ENCODE peak calls at places on chromosomes 4 and X, in nine cellular contexts. E is astrocyte, J is cardiac muscle cell, O is suprapubic skin, M is OCI-LY7, B is lower lobe of right lung, I is left ventricle myocardium inferior, X is ascending aorta, U is heart left ventricle. S is an unnamed sample.

GRCh38 chr4:103032575-103032974 is 13.1 kb upstream of the SLC9B1 start:
- DNase-seq in E (no peak), J (peak), O (no peak), M (peak), B (no peak), I (no peak), X (no peak), U (no peak), S (peak)

GRCh38 chrX:72060196-72060974 is 71.3 kb downstream of the RTL5 start:
- DNase-seq in E (no peak), J (peak), O (no peak), M (no peak), B (no peak), I (no peak), X (no peak), U (no peak), S (no peak)

GRCh38 chrX:44130189-44130588 is 157.0 kb upstream of the NDP start:
- DNase-seq in E (no peak), J (no peak), O (no peak), M (no peak), B (no peak), I (no peak), X (no peak), U (no peak), S (no peak)

GRCh38 chr4:144355809-144356757 is 215.6 kb upstream of the GYPA start:
- DNase-seq in E (peak), J (peak), O (no peak), M (peak), B (no peak), I (no peak), X (no peak), U (no peak), S (peak)

GRCh38 chr4:185127021-185127925 is 15.8 kb upstream of the SLC25A4 start:
- DNase-seq in E (peak), J (peak), O (no peak), M (no peak), B (peak), I (peak), X (no peak), U (no peak), S (peak)

GRCh38 chr4:3305610-3306371 is 13.0 kb downstream of the RGS12 start:
- DNase-seq in E (peak), J (no peak), O (peak), M (peak), B (peak), I (no peak), X (no peak), U (no peak), S (no peak)

GRCh38 chrX:132564026-132564425 is 75.2 kb upstream of the MBNL3 start:
- DNase-seq in E (peak), J (no peak), O (no peak), M (no peak), B (no peak), I (no peak), X (no peak), U (no peak), S (no peak)

GRCh38 chr4:83850435-83850834 is 314.5 kb downstream of the GPAT3 start:
- DNase-seq in E (peak), J (peak), O (no peak), M (no peak), B (no peak), I (no peak), X (no peak), U (no peak), S (no peak)

GRCh38 chr4:25484243-25484721 is 107.2 kb downstream of the ANAPC4 start:
- DNase-seq in E (peak), J (no peak), O (no peak), M (no peak), B (no peak), I (no peak), X (no peak), U (no peak), S (peak)

GRCh38 chr4:105296672-105297071 is 150.0 kb downstream of the TET2 start:
- DNase-seq in E (no peak), J (no peak), O (no peak), M (no peak), B (no peak), I (no peak), X (no peak), U (no peak), S (no peak)

GRCh38 chrX:107825698-107826285 is at the start of gene MID2:
- DNase-seq in E (peak), J (peak), O (peak), M (no peak), B (peak), I (peak), X (no peak), U (peak), S (peak)

GRCh38 chr4:113312529-113312928 is 263.1 kb downstream of the ANK2 start:
- DNase-seq in E (no peak), J (no peak), O (no peak), M (no peak), B (no peak), I (no peak), X (no peak), U (no peak), S (no peak)

GRCh38 chr4:138979742-138980141 is 35.8 kb upstream of the NOCT start:
- DNase-seq in E (no peak), J (no peak), O (no peak), M (no peak), B (no peak), I (no peak), X (no peak), U (no peak), S (no peak)

GRCh38 chr4:94649381-94650128 is 108.2 kb upstream of the BMPR1B start:
- DNase-seq in E (no peak), J (no peak), O (no peak), M (no peak), B (no peak), I (no peak), X (no peak), U (no peak), S (no peak)

GRCh38 chr4:133390198-133390855 is 241.2 kb downstream of the PCDH10 start:
- DNase-seq in E (no peak), J (peak), O (no peak), M (no peak), B (no peak), I (no peak), X (no peak), U (no peak), S (no peak)
- H3K27ac ChIP-seq in E (no peak), J (no peak), O (no peak), M (no peak), B (no peak), I (no peak), X (no peak), U (no peak), S (no peak)

DNA sequence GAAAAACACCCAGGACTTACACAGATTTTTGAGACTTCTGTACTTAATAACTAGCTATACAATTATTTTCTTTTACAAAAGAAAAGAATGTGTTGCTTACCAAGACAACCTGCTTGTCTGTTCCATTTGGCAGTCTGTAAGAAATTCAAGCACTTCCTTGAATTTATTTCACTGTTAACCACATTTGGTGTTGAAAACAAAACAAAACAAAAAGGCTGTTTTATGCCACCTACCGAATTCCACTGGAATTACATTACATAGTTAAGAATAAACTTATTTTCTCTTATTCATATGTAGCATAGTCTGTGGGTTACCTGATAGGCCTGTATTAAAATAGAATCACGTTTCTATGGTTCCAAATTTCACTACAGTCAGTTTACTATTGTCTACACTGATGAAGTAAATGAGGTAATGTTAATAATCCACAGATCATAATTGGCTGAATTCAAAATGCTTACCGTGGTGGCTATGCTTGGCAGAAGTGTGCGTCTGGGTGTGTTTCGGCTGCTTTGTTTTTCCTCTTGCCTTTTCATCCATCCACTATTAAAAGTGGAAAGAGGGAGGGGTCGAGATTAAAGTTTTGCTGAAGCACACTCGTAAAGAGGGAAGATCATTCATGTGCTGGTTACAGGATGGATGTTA is at the start of gene TLR1:
- DNase-seq in E (peak), J (peak), O (no peak), M (peak), B (no peak), I (no peak), X (no peak), U (no peak), S (no peak)
- TF ChIP-seq CTCF in E (peak), J (peak), O (peak), M (peak), B (peak), I (peak), X (peak), U (peak), S (peak)

DNA sequence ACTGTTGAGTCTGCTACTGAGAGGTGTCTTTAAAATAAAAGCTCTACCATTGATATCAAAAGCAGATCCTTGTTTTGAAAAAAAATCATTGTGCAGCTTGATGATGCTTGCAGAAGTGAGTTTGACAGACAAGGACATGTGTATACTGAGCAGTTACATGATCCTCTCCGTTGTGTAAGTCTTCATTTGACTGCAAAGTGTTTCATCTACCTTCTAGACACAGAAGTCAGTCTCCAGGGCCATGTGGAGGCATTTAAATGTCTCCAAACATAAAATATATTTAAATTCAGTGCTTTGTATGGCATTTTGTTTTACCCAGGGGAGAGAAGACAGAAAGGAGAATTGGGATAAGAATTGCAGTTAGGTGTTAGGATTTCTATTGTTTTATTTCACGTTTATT is 107.8 kb upstream of the MYOZ2 start:
- DNase-seq in E (no peak), J (no peak), O (no peak), M (no peak), B (no peak), I (no peak), X (no peak), U (no peak), S (no peak)
- H3K4me3 ChIP-seq in E (no peak), J (no peak), O (peak), M (no peak), B (peak), I (peak), X (peak), U (no peak), S (no peak)

GRCh38 chr4:183588169-183588675 is 70.8 kb downstream of the RWDD4 start:
- DNase-seq in E (peak), J (peak), O (no peak), M (no peak), B (no peak), I (no peak), X (no peak), U (no peak), S (no peak)
- H3K27ac ChIP-seq in E (no peak), J (peak), O (peak), M (no peak), B (peak), I (peak), X (peak), U (no peak), S (no peak)

GRCh38 chr4:170089743-170090666 is at the start of gene AADAT:
- DNase-seq in E (peak), J (peak), O (peak), M (no peak), B (peak), I (peak), X (no peak), U (peak), S (peak)

GRCh38 chr4:170091069-170091696 is 1.4 kb upstream of the AADAT start:
- DNase-seq in E (no peak), J (no peak), O (no peak), M (no peak), B (peak), I (no peak), X (no peak), U (no peak), S (no peak)

GRCh38 chr4:170090667-170091052 is 904 bp upstream of the AADAT start:
- DNase-seq in E (peak), J (no peak), O (no peak), M (no peak), B (no peak), I (no peak), X (no peak), U (no peak), S (no peak)

GRCh38 chr4:170088686-170089085 is 1.1 kb downstream of the AADAT start:
- DNase-seq in E (no peak), J (no peak), O (no peak), M (no peak), B (no peak), I (no peak), X (no peak), U (no peak), S (no peak)

DNA sequence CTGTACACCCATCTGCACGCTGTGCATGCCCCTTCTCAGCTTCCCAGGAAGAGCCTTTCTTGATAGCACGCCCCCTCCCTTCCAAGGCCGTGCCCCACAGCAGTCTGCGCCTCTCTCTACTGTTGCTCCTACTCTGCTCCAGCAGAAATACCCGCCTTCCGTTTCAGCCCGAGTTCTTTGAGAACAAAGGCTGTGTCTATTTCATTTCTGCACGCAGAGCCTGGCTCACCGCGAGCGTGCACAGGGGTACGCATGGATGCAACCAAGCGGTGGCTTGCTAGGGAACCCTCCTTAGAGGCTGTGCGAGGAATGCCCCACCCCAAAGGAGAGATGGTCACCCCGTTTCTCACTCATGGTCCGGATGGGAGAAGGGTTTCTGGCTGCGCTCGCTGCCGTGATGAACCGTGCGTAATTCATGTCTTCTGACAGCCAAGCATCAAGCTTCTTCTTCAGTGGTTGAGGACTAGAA is 448 bp downstream of the AADAT start:
- DNase-seq in E (peak), J (peak), O (no peak), M (no peak), B (peak), I (no peak), X (no peak), U (no peak), S (peak)
- TF ChIP-seq CTCF in E (no peak), J (no peak), O (no peak), M (no peak), B (no peak), I (no peak), X (no peak), U (no peak), S (no peak)

DNA sequence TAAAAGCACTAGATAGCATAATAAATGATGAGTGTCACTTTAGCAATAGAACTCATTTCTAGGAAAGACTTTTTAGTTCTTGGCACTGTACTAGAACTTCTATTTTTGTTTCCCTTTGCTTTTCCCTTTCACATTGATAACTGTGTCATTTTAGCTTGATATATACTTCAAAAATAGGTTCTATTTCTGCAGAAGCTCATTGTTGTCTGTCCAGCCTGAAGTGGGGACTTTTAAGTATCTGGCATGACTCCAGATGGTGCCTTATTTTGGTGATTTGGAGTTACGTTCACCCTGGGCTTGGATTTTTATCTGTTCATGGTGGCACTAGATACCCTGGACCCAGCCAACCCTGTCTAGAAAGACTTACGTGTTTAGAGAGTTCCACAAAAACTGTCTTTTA is 3.4 kb downstream of the ABHD18 start:
- DNase-seq in E (no peak), J (peak), O (no peak), M (no peak), B (no peak), I (no peak), X (no peak), U (peak), S (no peak)
- H3K4me3 ChIP-seq in E (no peak), J (peak), O (no peak), M (no peak), B (no peak), I (peak), X (peak), U (no peak), S (no peak)

GRCh38 chr4:133683967-133684366 is 517.6 kb downstream of the PABPC4L start:
- DNase-seq in E (no peak), J (no peak), O (no peak), M (no peak), B (no peak), I (no peak), X (no peak), U (no peak), S (no peak)
- H3K27ac ChIP-seq in E (no peak), J (no peak), O (no peak), M (no peak), B (no peak), I (no peak), X (no peak), U (no peak), S (no peak)

DNA sequence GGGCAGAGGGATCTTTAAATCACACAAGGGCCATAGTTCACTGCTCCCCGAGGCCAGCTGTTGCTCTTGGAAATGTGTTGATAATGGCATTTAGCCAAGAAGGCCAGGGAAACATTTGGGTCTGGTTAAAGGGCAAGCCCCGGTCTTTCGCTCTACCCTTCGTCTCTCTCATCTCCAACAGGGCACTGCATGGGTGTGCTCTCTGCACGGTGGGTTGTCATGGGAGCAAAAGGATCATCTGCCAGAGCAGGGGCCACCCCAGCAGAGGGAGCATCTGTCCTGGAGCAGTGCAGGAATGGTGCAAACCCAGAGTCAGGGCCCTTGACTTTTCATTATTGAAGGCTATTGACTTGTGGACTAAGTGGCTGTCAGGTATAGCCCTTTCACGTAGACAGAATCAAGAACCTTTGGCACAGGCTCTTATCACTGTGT is 22.7 kb upstream of the PGRMC2 start:
- DNase-seq in E (no peak), J (peak), O (no peak), M (no peak), B (no peak), I (peak), X (no peak), U (peak), S (peak)
- TF ChIP-seq CTCF in E (no peak), J (peak), O (no peak), M (no peak), B (no peak), I (peak), X (no peak), U (peak), S (peak)

S was measured in WERI-Rb-1.